ENCODE peak calls at places on chromosome 20, in ten cellular contexts. One of them, this sample, is unnamed.

GRCh38 chr20:5480824-5481600 is 164.3 kb upstream of the PROKR2 start:
- DNase-seq in HEK293T: no peak
- DNase-seq in glutamatergic neuron: no peak
- DNase-seq in DMS153: peak
- DNase-seq in MV-4-11: no peak
- DNase-seq in nephron progenitor cell: no peak
- DNase-seq in H7: no peak
- DNase-seq in tibial artery: no peak
- DNase-seq in activated T-helper 2 cell treated with anti-CD3 and anti-CD28 coated beads, Interferon-gamma antibody, Interleukin-2, Interleukin-4, amounts not matched to agents 10 μg/mL and 5 μg/mL and 100 μg/mL, durations not matched to agents 14 hours and 24 hours and 36 hours: no peak
- DNase-seq in stimulated activated CD4-positive, alpha-beta T cell treated with anti-CD3 and anti-CD28 coated beads, Interleukin-1b, Interleukin-23, amount 100 ng/mL, for 1 hour: no peak
- DNase-seq in this sample: no peak

GRCh38 chr20:43492101-43492500 is 15.4 kb upstream of the L3MBTL1 start:
- DNase-seq in DMS153: no peak
- DNase-seq in tibial artery: no peak
- DNase-seq in glutamatergic neuron: no peak
- DNase-seq in activated T-helper 2 cell treated with anti-CD3 and anti-CD28 coated beads, Interferon-gamma antibody, Interleukin-2, Interleukin-4, amounts not matched to agents 10 μg/mL and 5 μg/mL and 100 μg/mL, durations not matched to agents 14 hours and 24 hours and 36 hours: no peak
- DNase-seq in HEK293T: no peak
- DNase-seq in MV-4-11: no peak
- DNase-seq in nephron progenitor cell: no peak
- DNase-seq in stimulated activated CD4-positive, alpha-beta T cell treated with anti-CD3 and anti-CD28 coated beads, Interleukin-1b, Interleukin-23, amount 100 ng/mL, for 1 hour: no peak
- DNase-seq in H7: no peak
- DNase-seq in this sample: no peak

GRCh38 chr20:32965581-32966373 is 38.5 kb downstream of the SUN5 start:
- DNase-seq in glutamatergic neuron: no peak
- DNase-seq in nephron progenitor cell: no peak
- DNase-seq in HEK293T: no peak
- DNase-seq in activated T-helper 2 cell treated with anti-CD3 and anti-CD28 coated beads, Interferon-gamma antibody, Interleukin-2, Interleukin-4, amounts not matched to agents 10 μg/mL and 5 μg/mL and 100 μg/mL, durations not matched to agents 14 hours and 24 hours and 36 hours: peak
- DNase-seq in tibial artery: no peak
- DNase-seq in stimulated activated CD4-positive, alpha-beta T cell treated with anti-CD3 and anti-CD28 coated beads, Interleukin-1b, Interleukin-23, amount 100 ng/mL, for 1 hour: no peak
- DNase-seq in H7: peak
- DNase-seq in DMS153: no peak
- DNase-seq in MV-4-11: no peak
- DNase-seq in this sample: no peak

GRCh38 chr20:47929368-47930115 is 144.3 kb upstream of the SULF2 start:
- DNase-seq in HEK293T: no peak
- DNase-seq in activated T-helper 2 cell treated with anti-CD3 and anti-CD28 coated beads, Interferon-gamma antibody, Interleukin-2, Interleukin-4, amounts not matched to agents 10 μg/mL and 5 μg/mL and 100 μg/mL, durations not matched to agents 14 hours and 24 hours and 36 hours: no peak
- DNase-seq in MV-4-11: no peak
- DNase-seq in DMS153: no peak
- DNase-seq in glutamatergic neuron: no peak
- DNase-seq in stimulated activated CD4-positive, alpha-beta T cell treated with anti-CD3 and anti-CD28 coated beads, Interleukin-1b, Interleukin-23, amount 100 ng/mL, for 1 hour: no peak
- DNase-seq in H7: no peak
- DNase-seq in nephron progenitor cell: no peak
- DNase-seq in tibial artery: peak
- DNase-seq in this sample: no peak

GRCh38 chr20:46609043-46609442 is 42.2 kb downstream of the SLC13A3 start:
- DNase-seq in HEK293T: no peak
- DNase-seq in stimulated activated CD4-positive, alpha-beta T cell treated with anti-CD3 and anti-CD28 coated beads, Interleukin-1b, Interleukin-23, amount 100 ng/mL, for 1 hour: no peak
- DNase-seq in MV-4-11: no peak
- DNase-seq in activated T-helper 2 cell treated with anti-CD3 and anti-CD28 coated beads, Interferon-gamma antibody, Interleukin-2, Interleukin-4, amounts not matched to agents 10 μg/mL and 5 μg/mL and 100 μg/mL, durations not matched to agents 14 hours and 24 hours and 36 hours: no peak
- DNase-seq in DMS153: no peak
- DNase-seq in nephron progenitor cell: no peak
- DNase-seq in tibial artery: no peak
- DNase-seq in H7: no peak
- DNase-seq in glutamatergic neuron: no peak
- DNase-seq in this sample: no peak

GRCh38 chr20:63027425-63028389 is 20.9 kb upstream of the BHLHE23 start:
- DNase-seq in stimulated activated CD4-positive, alpha-beta T cell treated with anti-CD3 and anti-CD28 coated beads, Interleukin-1b, Interleukin-23, amount 100 ng/mL, for 1 hour: no peak
- DNase-seq in MV-4-11: no peak
- DNase-seq in DMS153: peak
- DNase-seq in activated T-helper 2 cell treated with anti-CD3 and anti-CD28 coated beads, Interferon-gamma antibody, Interleukin-2, Interleukin-4, amounts not matched to agents 10 μg/mL and 5 μg/mL and 100 μg/mL, durations not matched to agents 14 hours and 24 hours and 36 hours: no peak
- DNase-seq in tibial artery: no peak
- DNase-seq in glutamatergic neuron: peak
- DNase-seq in H7: peak
- DNase-seq in HEK293T: no peak
- DNase-seq in nephron progenitor cell: no peak
- DNase-seq in this sample: no peak

GRCh38 chr20:45097485-45098095 is 3.3 kb downstream of the KCNS1 start:
- DNase-seq in tibial artery: no peak
- DNase-seq in activated T-helper 2 cell treated with anti-CD3 and anti-CD28 coated beads, Interferon-gamma antibody, Interleukin-2, Interleukin-4, amounts not matched to agents 10 μg/mL and 5 μg/mL and 100 μg/mL, durations not matched to agents 14 hours and 24 hours and 36 hours: peak
- DNase-seq in glutamatergic neuron: no peak
- DNase-seq in MV-4-11: no peak
- DNase-seq in stimulated activated CD4-positive, alpha-beta T cell treated with anti-CD3 and anti-CD28 coated beads, Interleukin-1b, Interleukin-23, amount 100 ng/mL, for 1 hour: no peak
- DNase-seq in DMS153: no peak
- DNase-seq in nephron progenitor cell: no peak
- DNase-seq in HEK293T: no peak
- DNase-seq in H7: peak
- DNase-seq in this sample: peak

GRCh38 chr20:37649635-37650244 is 44.1 kb upstream of the CTNNBL1 start:
- DNase-seq in nephron progenitor cell: no peak
- DNase-seq in tibial artery: no peak
- DNase-seq in glutamatergic neuron: no peak
- DNase-seq in HEK293T: no peak
- DNase-seq in MV-4-11: no peak
- DNase-seq in DMS153: no peak
- DNase-seq in H7: no peak
- DNase-seq in stimulated activated CD4-positive, alpha-beta T cell treated with anti-CD3 and anti-CD28 coated beads, Interleukin-1b, Interleukin-23, amount 100 ng/mL, for 1 hour: no peak
- DNase-seq in activated T-helper 2 cell treated with anti-CD3 and anti-CD28 coated beads, Interferon-gamma antibody, Interleukin-2, Interleukin-4, amounts not matched to agents 10 μg/mL and 5 μg/mL and 100 μg/mL, durations not matched to agents 14 hours and 24 hours and 36 hours: no peak
- DNase-seq in this sample: no peak

GRCh38 chr20:33694666-33695065 is 8.5 kb upstream of the E2F1 start:
- DNase-seq in activated T-helper 2 cell treated with anti-CD3 and anti-CD28 coated beads, Interferon-gamma antibody, Interleukin-2, Interleukin-4, amounts not matched to agents 10 μg/mL and 5 μg/mL and 100 μg/mL, durations not matched to agents 14 hours and 24 hours and 36 hours: no peak
- DNase-seq in nephron progenitor cell: no peak
- DNase-seq in glutamatergic neuron: no peak
- DNase-seq in stimulated activated CD4-positive, alpha-beta T cell treated with anti-CD3 and anti-CD28 coated beads, Interleukin-1b, Interleukin-23, amount 100 ng/mL, for 1 hour: no peak
- DNase-seq in DMS153: no peak
- DNase-seq in HEK293T: no peak
- DNase-seq in H7: no peak
- DNase-seq in MV-4-11: no peak
- DNase-seq in tibial artery: no peak
- DNase-seq in this sample: no peak

GRCh38 chr20:44800398-44801046 is 9.8 kb downstream of the RIMS4 start:
- DNase-seq in tibial artery: no peak
- DNase-seq in DMS153: no peak
- DNase-seq in MV-4-11: no peak
- DNase-seq in stimulated activated CD4-positive, alpha-beta T cell treated with anti-CD3 and anti-CD28 coated beads, Interleukin-1b, Interleukin-23, amount 100 ng/mL, for 1 hour: no peak
- DNase-seq in activated T-helper 2 cell treated with anti-CD3 and anti-CD28 coated beads, Interferon-gamma antibody, Interleukin-2, Interleukin-4, amounts not matched to agents 10 μg/mL and 5 μg/mL and 100 μg/mL, durations not matched to agents 14 hours and 24 hours and 36 hours: no peak
- DNase-seq in glutamatergic neuron: peak
- DNase-seq in H7: peak
- DNase-seq in HEK293T: no peak
- DNase-seq in nephron progenitor cell: peak
- DNase-seq in this sample: no peak

GRCh38 chr20:15638781-15639180 is 934.5 kb downstream of the KIF16B start:
- DNase-seq in glutamatergic neuron: no peak
- DNase-seq in nephron progenitor cell: no peak
- DNase-seq in stimulated activated CD4-positive, alpha-beta T cell treated with anti-CD3 and anti-CD28 coated beads, Interleukin-1b, Interleukin-23, amount 100 ng/mL, for 1 hour: no peak
- DNase-seq in HEK293T: no peak
- DNase-seq in H7: no peak
- DNase-seq in activated T-helper 2 cell treated with anti-CD3 and anti-CD28 coated beads, Interferon-gamma antibody, Interleukin-2, Interleukin-4, amounts not matched to agents 10 μg/mL and 5 μg/mL and 100 μg/mL, durations not matched to agents 14 hours and 24 hours and 36 hours: no peak
- DNase-seq in tibial artery: no peak
- DNase-seq in MV-4-11: no peak
- DNase-seq in DMS153: no peak
- DNase-seq in this sample: no peak

GRCh38 chr20:35303735-35304431 is 11.7 kb upstream of the FAM83C start:
- DNase-seq in activated T-helper 2 cell treated with anti-CD3 and anti-CD28 coated beads, Interferon-gamma antibody, Interleukin-2, Interleukin-4, amounts not matched to agents 10 μg/mL and 5 μg/mL and 100 μg/mL, durations not matched to agents 14 hours and 24 hours and 36 hours: peak
- DNase-seq in MV-4-11: peak
- DNase-seq in H7: peak
- DNase-seq in tibial artery: peak
- DNase-seq in nephron progenitor cell: peak
- DNase-seq in stimulated activated CD4-positive, alpha-beta T cell treated with anti-CD3 and anti-CD28 coated beads, Interleukin-1b, Interleukin-23, amount 100 ng/mL, for 1 hour: peak
- DNase-seq in HEK293T: peak
- DNase-seq in DMS153: peak
- DNase-seq in glutamatergic neuron: peak
- DNase-seq in this sample: peak

GRCh38 chr20:10961651-10962288 is 288.0 kb upstream of the JAG1 start:
- DNase-seq in glutamatergic neuron: no peak
- DNase-seq in stimulated activated CD4-positive, alpha-beta T cell treated with anti-CD3 and anti-CD28 coated beads, Interleukin-1b, Interleukin-23, amount 100 ng/mL, for 1 hour: no peak
- DNase-seq in DMS153: peak
- DNase-seq in nephron progenitor cell: no peak
- DNase-seq in activated T-helper 2 cell treated with anti-CD3 and anti-CD28 coated beads, Interferon-gamma antibody, Interleukin-2, Interleukin-4, amounts not matched to agents 10 μg/mL and 5 μg/mL and 100 μg/mL, durations not matched to agents 14 hours and 24 hours and 36 hours: no peak
- DNase-seq in H7: no peak
- DNase-seq in HEK293T: no peak
- DNase-seq in tibial artery: no peak
- DNase-seq in MV-4-11: no peak
- DNase-seq in this sample: no peak

GRCh38 chr20:63749597-63750508 is 10.3 kb downstream of the SLC2A4RG start:
- DNase-seq in nephron progenitor cell: no peak
- DNase-seq in DMS153: no peak
- DNase-seq in MV-4-11: no peak
- DNase-seq in HEK293T: no peak
- DNase-seq in glutamatergic neuron: no peak
- DNase-seq in activated T-helper 2 cell treated with anti-CD3 and anti-CD28 coated beads, Interferon-gamma antibody, Interleukin-2, Interleukin-4, amounts not matched to agents 10 μg/mL and 5 μg/mL and 100 μg/mL, durations not matched to agents 14 hours and 24 hours and 36 hours: no peak
- DNase-seq in stimulated activated CD4-positive, alpha-beta T cell treated with anti-CD3 and anti-CD28 coated beads, Interleukin-1b, Interleukin-23, amount 100 ng/mL, for 1 hour: no peak
- DNase-seq in H7: peak
- DNase-seq in tibial artery: no peak
- DNase-seq in this sample: no peak

GRCh38 chr20:3710703-3711417 is 1.5 kb downstream of the SIGLEC1 start:
- DNase-seq in nephron progenitor cell: peak
- DNase-seq in DMS153: no peak
- DNase-seq in stimulated activated CD4-positive, alpha-beta T cell treated with anti-CD3 and anti-CD28 coated beads, Interleukin-1b, Interleukin-23, amount 100 ng/mL, for 1 hour: peak
- DNase-seq in tibial artery: peak
- DNase-seq in HEK293T: peak
- DNase-seq in MV-4-11: peak
- DNase-seq in activated T-helper 2 cell treated with anti-CD3 and anti-CD28 coated beads, Interferon-gamma antibody, Interleukin-2, Interleukin-4, amounts not matched to agents 10 μg/mL and 5 μg/mL and 100 μg/mL, durations not matched to agents 14 hours and 24 hours and 36 hours: peak
- DNase-seq in glutamatergic neuron: peak
- DNase-seq in H7: peak
- DNase-seq in this sample: no peak

GRCh38 chr20:43942661-43943285 is 28.1 kb downstream of the TOX2 start:
- DNase-seq in MV-4-11: peak
- DNase-seq in tibial artery: no peak
- DNase-seq in glutamatergic neuron: no peak
- DNase-seq in nephron progenitor cell: no peak
- DNase-seq in stimulated activated CD4-positive, alpha-beta T cell treated with anti-CD3 and anti-CD28 coated beads, Interleukin-1b, Interleukin-23, amount 100 ng/mL, for 1 hour: no peak
- DNase-seq in activated T-helper 2 cell treated with anti-CD3 and anti-CD28 coated beads, Interferon-gamma antibody, Interleukin-2, Interleukin-4, amounts not matched to agents 10 μg/mL and 5 μg/mL and 100 μg/mL, durations not matched to agents 14 hours and 24 hours and 36 hours: peak
- DNase-seq in H7: no peak
- DNase-seq in DMS153: peak
- DNase-seq in HEK293T: no peak
- DNase-seq in this sample: peak

GRCh38 chr20:19784511-19785172 is 26.6 kb downstream of the RIN2 start:
- DNase-seq in HEK293T: peak
- DNase-seq in MV-4-11: peak
- DNase-seq in nephron progenitor cell: peak
- DNase-seq in DMS153: peak
- DNase-seq in stimulated activated CD4-positive, alpha-beta T cell treated with anti-CD3 and anti-CD28 coated beads, Interleukin-1b, Interleukin-23, amount 100 ng/mL, for 1 hour: no peak
- DNase-seq in glutamatergic neuron: peak
- DNase-seq in activated T-helper 2 cell treated with anti-CD3 and anti-CD28 coated beads, Interferon-gamma antibody, Interleukin-2, Interleukin-4, amounts not matched to agents 10 μg/mL and 5 μg/mL and 100 μg/mL, durations not matched to agents 14 hours and 24 hours and 36 hours: no peak
- DNase-seq in tibial artery: peak
- DNase-seq in H7: peak
- DNase-seq in this sample: peak

GRCh38 chr20:42958367-42959112 is 231.2 kb downstream of the PTPRT start:
- DNase-seq in HEK293T: no peak
- DNase-seq in tibial artery: no peak
- DNase-seq in stimulated activated CD4-positive, alpha-beta T cell treated with anti-CD3 and anti-CD28 coated beads, Interleukin-1b, Interleukin-23, amount 100 ng/mL, for 1 hour: no peak
- DNase-seq in glutamatergic neuron: no peak
- DNase-seq in DMS153: no peak
- DNase-seq in activated T-helper 2 cell treated with anti-CD3 and anti-CD28 coated beads, Interferon-gamma antibody, Interleukin-2, Interleukin-4, amounts not matched to agents 10 μg/mL and 5 μg/mL and 100 μg/mL, durations not matched to agents 14 hours and 24 hours and 36 hours: no peak
- DNase-seq in nephron progenitor cell: no peak
- DNase-seq in MV-4-11: no peak
- DNase-seq in H7: no peak
- DNase-seq in this sample: no peak

GRCh38 chr20:43744966-43745733 is 18.3 kb upstream of the GTSF1L start:
- DNase-seq in stimulated activated CD4-positive, alpha-beta T cell treated with anti-CD3 and anti-CD28 coated beads, Interleukin-1b, Interleukin-23, amount 100 ng/mL, for 1 hour: no peak
- DNase-seq in activated T-helper 2 cell treated with anti-CD3 and anti-CD28 coated beads, Interferon-gamma antibody, Interleukin-2, Interleukin-4, amounts not matched to agents 10 μg/mL and 5 μg/mL and 100 μg/mL, durations not matched to agents 14 hours and 24 hours and 36 hours: no peak
- DNase-seq in glutamatergic neuron: no peak
- DNase-seq in HEK293T: no peak
- DNase-seq in DMS153: peak
- DNase-seq in nephron progenitor cell: no peak
- DNase-seq in H7: peak
- DNase-seq in MV-4-11: peak
- DNase-seq in tibial artery: no peak
- DNase-seq in this sample: no peak

GRCh38 chr20:57512432-57512831 is 12.5 kb downstream of the CTCFL start:
- DNase-seq in stimulated activated CD4-positive, alpha-beta T cell treated with anti-CD3 and anti-CD28 coated beads, Interleukin-1b, Interleukin-23, amount 100 ng/mL, for 1 hour: no peak
- DNase-seq in H7: no peak
- DNase-seq in activated T-helper 2 cell treated with anti-CD3 and anti-CD28 coated beads, Interferon-gamma antibody, Interleukin-2, Interleukin-4, amounts not matched to agents 10 μg/mL and 5 μg/mL and 100 μg/mL, durations not matched to agents 14 hours and 24 hours and 36 hours: no peak
- DNase-seq in HEK293T: no peak
- DNase-seq in tibial artery: no peak
- DNase-seq in glutamatergic neuron: no peak
- DNase-seq in MV-4-11: no peak
- DNase-seq in nephron progenitor cell: no peak
- DNase-seq in DMS153: no peak
- DNase-seq in this sample: no peak

GRCh38 chr20:16575390-16576140 is 2.3 kb upstream of the KIF16B start:
- DNase-seq in tibial artery: no peak
- DNase-seq in stimulated activated CD4-positive, alpha-beta T cell treated with anti-CD3 and anti-CD28 coated beads, Interleukin-1b, Interleukin-23, amount 100 ng/mL, for 1 hour: no peak
- DNase-seq in activated T-helper 2 cell treated with anti-CD3 and anti-CD28 coated beads, Interferon-gamma antibody, Interleukin-2, Interleukin-4, amounts not matched to agents 10 μg/mL and 5 μg/mL and 100 μg/mL, durations not matched to agents 14 hours and 24 hours and 36 hours: no peak
- DNase-seq in glutamatergic neuron: no peak
- DNase-seq in H7: no peak
- DNase-seq in nephron progenitor cell: no peak
- DNase-seq in HEK293T: no peak
- DNase-seq in DMS153: no peak
- DNase-seq in MV-4-11: no peak
- DNase-seq in this sample: no peak

GRCh38 chr20:16054917-16055316 is 518.3 kb downstream of the KIF16B start:
- DNase-seq in HEK293T: no peak
- DNase-seq in tibial artery: no peak
- DNase-seq in stimulated activated CD4-positive, alpha-beta T cell treated with anti-CD3 and anti-CD28 coated beads, Interleukin-1b, Interleukin-23, amount 100 ng/mL, for 1 hour: no peak
- DNase-seq in H7: no peak
- DNase-seq in glutamatergic neuron: no peak
- DNase-seq in DMS153: no peak
- DNase-seq in nephron progenitor cell: no peak
- DNase-seq in MV-4-11: peak
- DNase-seq in activated T-helper 2 cell treated with anti-CD3 and anti-CD28 coated beads, Interferon-gamma antibody, Interleukin-2, Interleukin-4, amounts not matched to agents 10 μg/mL and 5 μg/mL and 100 μg/mL, durations not matched to agents 14 hours and 24 hours and 36 hours: no peak
- DNase-seq in this sample: no peak

GRCh38 chr20:4434681-4435080 is 287.0 kb upstream of the PRND start:
- DNase-seq in tibial artery: no peak
- DNase-seq in DMS153: no peak
- DNase-seq in stimulated activated CD4-positive, alpha-beta T cell treated with anti-CD3 and anti-CD28 coated beads, Interleukin-1b, Interleukin-23, amount 100 ng/mL, for 1 hour: no peak
- DNase-seq in MV-4-11: no peak
- DNase-seq in H7: no peak
- DNase-seq in HEK293T: no peak
- DNase-seq in activated T-helper 2 cell treated with anti-CD3 and anti-CD28 coated beads, Interferon-gamma antibody, Interleukin-2, Interleukin-4, amounts not matched to agents 10 μg/mL and 5 μg/mL and 100 μg/mL, durations not matched to agents 14 hours and 24 hours and 36 hours: no peak
- DNase-seq in glutamatergic neuron: no peak
- DNase-seq in nephron progenitor cell: no peak
- DNase-seq in this sample: no peak

GRCh38 chr20:50403565-50404418 is 106.4 kb upstream of the PTPN1 start:
- DNase-seq in stimulated activated CD4-positive, alpha-beta T cell treated with anti-CD3 and anti-CD28 coated beads, Interleukin-1b, Interleukin-23, amount 100 ng/mL, for 1 hour: no peak
- DNase-seq in activated T-helper 2 cell treated with anti-CD3 and anti-CD28 coated beads, Interferon-gamma antibody, Interleukin-2, Interleukin-4, amounts not matched to agents 10 μg/mL and 5 μg/mL and 100 μg/mL, durations not matched to agents 14 hours and 24 hours and 36 hours: no peak
- DNase-seq in tibial artery: peak
- DNase-seq in H7: no peak
- DNase-seq in nephron progenitor cell: no peak
- DNase-seq in MV-4-11: no peak
- DNase-seq in glutamatergic neuron: no peak
- DNase-seq in DMS153: no peak
- DNase-seq in HEK293T: no peak
- DNase-seq in this sample: no peak

GRCh38 chr20:50049442-50050026 is 63.4 kb downstream of the UBE2V1 start:
- DNase-seq in MV-4-11: peak
- DNase-seq in tibial artery: no peak
- DNase-seq in H7: no peak
- DNase-seq in HEK293T: no peak
- DNase-seq in glutamatergic neuron: no peak
- DNase-seq in stimulated activated CD4-positive, alpha-beta T cell treated with anti-CD3 and anti-CD28 coated beads, Interleukin-1b, Interleukin-23, amount 100 ng/mL, for 1 hour: no peak
- DNase-seq in activated T-helper 2 cell treated with anti-CD3 and anti-CD28 coated beads, Interferon-gamma antibody, Interleukin-2, Interleukin-4, amounts not matched to agents 10 μg/mL and 5 μg/mL and 100 μg/mL, durations not matched to agents 14 hours and 24 hours and 36 hours: no peak
- DNase-seq in DMS153: no peak
- DNase-seq in nephron progenitor cell: no peak
- DNase-seq in this sample: no peak

GRCh38 chr20:49385471-49385870 is 97.0 kb downstream of the KCNB1 start:
- DNase-seq in tibial artery: no peak
- DNase-seq in HEK293T: peak
- DNase-seq in DMS153: peak
- DNase-seq in activated T-helper 2 cell treated with anti-CD3 and anti-CD28 coated beads, Interferon-gamma antibody, Interleukin-2, Interleukin-4, amounts not matched to agents 10 μg/mL and 5 μg/mL and 100 μg/mL, durations not matched to agents 14 hours and 24 hours and 36 hours: no peak
- DNase-seq in nephron progenitor cell: no peak
- DNase-seq in glutamatergic neuron: no peak
- DNase-seq in stimulated activated CD4-positive, alpha-beta T cell treated with anti-CD3 and anti-CD28 coated beads, Interleukin-1b, Interleukin-23, amount 100 ng/mL, for 1 hour: no peak
- DNase-seq in MV-4-11: peak
- DNase-seq in H7: no peak
- DNase-seq in this sample: peak

GRCh38 chr20:47502801-47503239 is 1.1 kb downstream of the NCOA3 start:
- DNase-seq in stimulated activated CD4-positive, alpha-beta T cell treated with anti-CD3 and anti-CD28 coated beads, Interleukin-1b, Interleukin-23, amount 100 ng/mL, for 1 hour: no peak
- DNase-seq in glutamatergic neuron: no peak
- DNase-seq in activated T-helper 2 cell treated with anti-CD3 and anti-CD28 coated beads, Interferon-gamma antibody, Interleukin-2, Interleukin-4, amounts not matched to agents 10 μg/mL and 5 μg/mL and 100 μg/mL, durations not matched to agents 14 hours and 24 hours and 36 hours: peak
- DNase-seq in HEK293T: no peak
- DNase-seq in tibial artery: no peak
- DNase-seq in DMS153: peak
- DNase-seq in nephron progenitor cell: no peak
- DNase-seq in H7: peak
- DNase-seq in MV-4-11: peak
- DNase-seq in this sample: peak

GRCh38 chr20:57664476-57664875 is 44.2 kb upstream of the ZBP1 start:
- DNase-seq in glutamatergic neuron: peak
- DNase-seq in HEK293T: no peak
- DNase-seq in DMS153: no peak
- DNase-seq in tibial artery: peak
- DNase-seq in nephron progenitor cell: no peak
- DNase-seq in MV-4-11: no peak
- DNase-seq in H7: peak
- DNase-seq in stimulated activated CD4-positive, alpha-beta T cell treated with anti-CD3 and anti-CD28 coated beads, Interleukin-1b, Interleukin-23, amount 100 ng/mL, for 1 hour: no peak
- DNase-seq in activated T-helper 2 cell treated with anti-CD3 and anti-CD28 coated beads, Interferon-gamma antibody, Interleukin-2, Interleukin-4, amounts not matched to agents 10 μg/mL and 5 μg/mL and 100 μg/mL, durations not matched to agents 14 hours and 24 hours and 36 hours: no peak
- DNase-seq in this sample: no peak

This sample was measured in foreskin melanocyte.